ENCODE peak calls at places on chromosomes 4 and X, in eight cellular contexts. J is psoas muscle; Q is nephron progenitor cell; L is fibroblast of lung; I is endodermal cell; C is stomach; S is CD4-positive, alpha-beta T cell; B is GM10248. Z is an unnamed sample.

GRCh38 chr4:98260047-98260578 is 1.1 kb upstream of the RAP1GDS1 start:
- DNase-seq in J (peak), Q (peak), L (no peak), I (peak), C (peak), S (peak), B (no peak), Z (no peak)

GRCh38 chr4:95614684-95615205 is 66.0 kb upstream of the UNC5C start:
- DNase-seq in J (no peak), Q (no peak), L (no peak), I (no peak), C (no peak), S (no peak), B (no peak), Z (no peak)

GRCh38 chr4:119211856-119212250 is 660 bp upstream of the USP53 start:
- DNase-seq in J (no peak), Q (no peak), L (no peak), I (no peak), C (no peak), S (no peak), B (no peak), Z (no peak)

GRCh38 chrX:12984629-12985303 is 9.9 kb downstream of the TMSB4X start:
- DNase-seq in J (no peak), Q (no peak), L (peak), I (no peak), C (peak), S (peak), B (no peak), Z (peak)

GRCh38 chr4:123200417-123200945 is 196.1 kb upstream of the SPRY1 start:
- DNase-seq in J (no peak), Q (no peak), L (no peak), I (no peak), C (no peak), S (no peak), B (no peak), Z (no peak)

GRCh38 chr4:81566076-81566663 is 94.5 kb upstream of the RASGEF1B start:
- DNase-seq in J (no peak), Q (no peak), L (peak), I (no peak), C (no peak), S (no peak), B (no peak), Z (no peak)

GRCh38 chr4:30600246-30600645 is 119.9 kb upstream of the PCDH7 start:
- DNase-seq in J (no peak), Q (no peak), L (peak), I (no peak), C (no peak), S (no peak), B (no peak), Z (no peak)

GRCh38 chr4:4585012-4585670 is 43.3 kb upstream of the STX18 start:
- DNase-seq in J (no peak), Q (no peak), L (peak), I (no peak), C (no peak), S (no peak), B (no peak), Z (no peak)

GRCh38 chr4:85829276-85830051 is 354.5 kb downstream of the ARHGAP24 start:
- DNase-seq in J (no peak), Q (no peak), L (peak), I (no peak), C (no peak), S (no peak), B (no peak), Z (no peak)

GRCh38 chrX:12894074-12894691 is 12.2 kb upstream of the TLR8 start:
- DNase-seq in J (peak), Q (peak), L (peak), I (no peak), C (peak), S (peak), B (peak), Z (peak)

GRCh38 chrX:149937881-149938426 is 337 bp downstream of the EOLA2 start:
- DNase-seq in J (peak), Q (peak), L (peak), I (peak), C (no peak), S (no peak), B (no peak), Z (peak)

GRCh38 chr4:74328501-74328900 is 20.2 kb downstream of the EPGN start:
- DNase-seq in J (no peak), Q (no peak), L (no peak), I (no peak), C (no peak), S (no peak), B (no peak), Z (no peak)

GRCh38 chr4:6538586-6538985 is 36.4 kb upstream of the MAN2B2 start:
- DNase-seq in J (no peak), Q (no peak), L (no peak), I (no peak), C (no peak), S (no peak), B (no peak), Z (no peak)

GRCh38 chrX:7202206-7202605 is 54.3 kb upstream of the PUDP start:
- DNase-seq in J (no peak), Q (no peak), L (no peak), I (no peak), C (no peak), S (no peak), B (no peak), Z (no peak)

GRCh38 chr4:37666625-37667071 is 19.5 kb downstream of the RELL1 start:
- DNase-seq in J (peak), Q (no peak), L (peak), I (no peak), C (peak), S (no peak), B (no peak), Z (no peak)

GRCh38 chrX:124440674-124441073 is 94.3 kb downstream of the SH2D1A start:
- DNase-seq in J (no peak), Q (no peak), L (no peak), I (no peak), C (no peak), S (no peak), B (no peak), Z (no peak)

GRCh38 chr4:102037566-102037965 is 247.0 kb downstream of the BANK1 start:
- DNase-seq in J (no peak), Q (no peak), L (no peak), I (no peak), C (no peak), S (no peak), B (no peak), Z (no peak)

GRCh38 chr4:94207469-94208224 is at the start of gene SMARCAD1:
- DNase-seq in J (peak), Q (peak), L (peak), I (peak), C (peak), S (peak), B (peak), Z (peak)

GRCh38 chr4:141851246-141851891 is 215.0 kb downstream of the IL15 start:
- DNase-seq in J (no peak), Q (no peak), L (peak), I (no peak), C (no peak), S (no peak), B (no peak), Z (no peak)

GRCh38 chr4:88457307-88458090 is 580 bp downstream of the HERC5 start:
- DNase-seq in J (peak), Q (peak), L (no peak), I (peak), C (peak), S (peak), B (peak), Z (no peak)

GRCh38 chrX:121008920-121009319 is 23.4 kb upstream of the CT47A1 start:
- DNase-seq in J (no peak), Q (no peak), L (no peak), I (no peak), C (no peak), S (no peak), B (no peak), Z (no peak)

GRCh38 chrX:126170715-126171114 is 4.6 kb upstream of the DCAF12L2 start:
- DNase-seq in J (no peak), Q (no peak), L (no peak), I (no peak), C (no peak), S (no peak), B (no peak), Z (no peak)

GRCh38 chrX:10190367-10190766 is 33.6 kb downstream of the CLCN4 start:
- DNase-seq in J (no peak), Q (peak), L (peak), I (no peak), C (no peak), S (no peak), B (peak), Z (no peak)

GRCh38 chr4:183430317-183430986 is 14.0 kb upstream of the CDKN2AIP start:
- DNase-seq in J (no peak), Q (no peak), L (no peak), I (peak), C (no peak), S (peak), B (no peak), Z (no peak)

GRCh38 chr4:125726121-125726520 is 411.4 kb downstream of the FAT4 start:
- DNase-seq in J (no peak), Q (no peak), L (no peak), I (no peak), C (no peak), S (no peak), B (no peak), Z (no peak)

GRCh38 chr4:90419124-90419711 is 292.0 kb downstream of the CCSER1 start:
- DNase-seq in J (no peak), Q (no peak), L (peak), I (no peak), C (no peak), S (no peak), B (peak), Z (no peak)

GRCh38 chr4:145299380-145300076 is 119.1 kb upstream of the OTUD4 start:
- DNase-seq in J (no peak), Q (no peak), L (peak), I (no peak), C (no peak), S (no peak), B (peak), Z (no peak)

GRCh38 chr4:4225915-4226605 is 669 bp downstream of the OTOP1 start:
- DNase-seq in J (no peak), Q (peak), L (no peak), I (peak), C (no peak), S (no peak), B (no peak), Z (no peak)

GRCh38 chr4:147096667-147097604 is 151.3 kb upstream of the TTC29 start:
- DNase-seq in J (no peak), Q (no peak), L (peak), I (no peak), C (no peak), S (no peak), B (peak), Z (no peak)

GRCh38 chrX:1031521-1032430 is 180.7 kb downstream of the CRLF2 start:
- DNase-seq in J (no peak), Q (peak), L (no peak), I (no peak), C (peak), S (no peak), B (no peak), Z (no peak)

GRCh38 chr4:107711831-107712230 is 8.2 kb downstream of the PAPSS1 start:
- DNase-seq in J (no peak), Q (no peak), L (no peak), I (no peak), C (no peak), S (no peak), B (no peak), Z (no peak)

GRCh38 chr4:15164571-15164970 is 162.3 kb downstream of the CPEB2 start:
- DNase-seq in J (no peak), Q (no peak), L (no peak), I (no peak), C (no peak), S (no peak), B (no peak), Z (no peak)

GRCh38 chrX:110985470-110985869 is 110.5 kb upstream of the PAK3 start:
- DNase-seq in J (no peak), Q (no peak), L (no peak), I (no peak), C (no peak), S (no peak), B (no peak), Z (no peak)

GRCh38 chr4:11765849-11766453 is 337.3 kb upstream of the HS3ST1 start:
- DNase-seq in J (no peak), Q (peak), L (peak), I (peak), C (no peak), S (no peak), B (peak), Z (no peak)

DNA sequence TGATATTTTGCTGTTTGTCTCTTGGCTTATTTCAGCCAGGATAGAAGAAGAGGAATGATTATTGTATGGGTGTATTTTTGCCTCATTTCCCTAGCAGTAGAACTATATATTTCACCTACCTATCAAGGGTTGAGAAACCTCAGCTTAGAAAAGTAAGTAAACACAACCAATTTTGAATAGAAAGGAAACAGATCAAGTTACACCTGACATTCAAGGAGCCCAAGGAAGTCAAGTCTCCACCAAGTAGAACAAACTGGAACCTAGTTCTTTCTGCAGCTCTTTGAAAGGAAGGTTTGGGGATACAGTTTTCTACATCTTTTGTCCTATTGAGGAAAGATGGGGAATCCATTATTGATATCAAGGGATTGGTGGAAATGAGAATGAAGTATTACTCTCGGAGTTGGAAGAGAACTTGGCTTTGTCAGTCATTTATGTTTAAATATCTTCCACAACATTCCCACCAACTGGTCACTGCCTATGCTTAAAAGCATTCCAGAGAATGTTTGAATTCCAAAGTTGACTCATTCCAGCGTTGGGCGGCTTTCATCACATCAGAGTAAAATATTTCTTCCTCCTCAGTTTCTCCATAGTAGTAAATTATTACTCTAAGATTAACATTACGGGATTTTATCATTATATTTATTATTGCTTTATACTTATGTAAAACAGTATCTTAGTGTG is 207.8 kb upstream of the CNKSR2 start:
- DNase-seq in J (no peak), Q (no peak), L (peak), I (no peak), C (no peak), S (no peak), B (no peak), Z (no peak)
- TF ChIP-seq CTCF in J (no peak), Q (no peak), L (no peak), I (no peak), C (no peak), S (no peak), B (no peak), Z (no peak)

DNA sequence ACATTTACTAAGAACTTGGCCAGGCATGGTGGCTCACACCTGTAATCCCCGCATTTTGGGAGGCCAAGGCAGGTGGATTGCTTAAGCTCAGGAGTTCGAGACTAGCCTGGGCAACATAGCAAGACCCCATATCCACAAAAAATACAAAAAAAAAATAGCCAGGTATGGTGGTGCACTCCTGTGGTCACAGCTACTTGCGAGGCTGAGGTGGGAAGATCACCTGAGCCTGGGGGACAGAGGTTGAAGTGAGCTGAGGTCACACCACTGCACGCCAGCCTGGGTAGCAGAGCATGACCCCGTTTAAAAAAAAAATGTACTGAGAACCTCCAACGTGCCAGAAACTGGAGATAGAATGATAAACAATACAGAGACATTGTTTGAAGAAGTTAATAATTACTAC is 8.0 kb downstream of the OPRPN start:
- DNase-seq in J (no peak), Q (no peak), L (no peak), I (no peak), C (no peak), S (no peak), B (no peak), Z (no peak)
- TF ChIP-seq CTCF in J (no peak), Q (no peak), L (no peak), I (no peak), C (no peak), S (no peak), B (no peak), Z (no peak)

GRCh38 chrX:19514791-19515614 is at the start of gene MAP3K15:
- DNase-seq in J (peak), Q (peak), L (no peak), I (peak), C (peak), S (no peak), B (peak), Z (no peak)

GRCh38 chrX:19513383-19513782 is 1.9 kb downstream of the MAP3K15 start:
- DNase-seq in J (no peak), Q (peak), L (peak), I (peak), C (no peak), S (no peak), B (no peak), Z (no peak)

GRCh38 chrX:19517965-19518364 is 2.7 kb upstream of the MAP3K15 start:
- DNase-seq in J (no peak), Q (no peak), L (no peak), I (no peak), C (no peak), S (no peak), B (no peak), Z (no peak)

GRCh38 chrX:19512961-19513360 is 2.3 kb downstream of the MAP3K15 start:
- DNase-seq in J (no peak), Q (no peak), L (no peak), I (no peak), C (no peak), S (no peak), B (no peak), Z (no peak)

GRCh38 chrX:19515615-19516105 is 352 bp upstream of the MAP3K15 start:
- DNase-seq in J (no peak), Q (no peak), L (no peak), I (no peak), C (no peak), S (no peak), B (no peak), Z (no peak)
- TF ChIP-seq CTCF in J (peak), Q (no peak), L (no peak), I (peak), C (no peak), S (peak), B (peak), Z (no peak)

GRCh38 chr4:67288964-67289363 is 256.3 kb downstream of the CENPC start:
- DNase-seq in J (no peak), Q (peak), L (no peak), I (peak), C (no peak), S (no peak), B (peak), Z (no peak)
- TF ChIP-seq CTCF in J (no peak), Q (peak), L (no peak), I (peak), C (no peak), S (no peak), B (peak), Z (no peak)

DNA sequence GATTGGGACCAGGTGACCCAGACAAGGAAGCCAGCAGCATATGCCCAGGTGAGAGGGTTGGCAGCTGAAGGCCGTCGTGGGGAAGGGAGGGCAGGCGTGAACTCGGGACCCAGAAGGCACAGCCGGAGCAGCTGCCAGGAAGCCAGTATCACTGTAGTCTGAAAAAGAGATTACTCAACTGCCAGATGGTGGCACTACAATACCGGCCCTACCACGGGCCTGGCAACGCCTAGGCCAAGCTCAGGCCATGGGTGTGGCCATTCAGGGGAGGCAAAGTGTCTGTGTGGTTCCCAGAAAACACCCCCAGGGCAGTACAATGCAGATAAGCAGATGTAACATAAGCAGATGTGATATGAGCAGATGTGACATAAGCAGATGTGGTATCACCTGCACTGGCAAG is 236.0 kb downstream of the AFAP1 start:
- DNase-seq in J (no peak), Q (no peak), L (no peak), I (no peak), C (no peak), S (no peak), B (no peak), Z (no peak)
- TF ChIP-seq CTCF in J (no peak), Q (no peak), L (no peak), I (no peak), C (no peak), S (no peak), B (no peak), Z (no peak)

DNA sequence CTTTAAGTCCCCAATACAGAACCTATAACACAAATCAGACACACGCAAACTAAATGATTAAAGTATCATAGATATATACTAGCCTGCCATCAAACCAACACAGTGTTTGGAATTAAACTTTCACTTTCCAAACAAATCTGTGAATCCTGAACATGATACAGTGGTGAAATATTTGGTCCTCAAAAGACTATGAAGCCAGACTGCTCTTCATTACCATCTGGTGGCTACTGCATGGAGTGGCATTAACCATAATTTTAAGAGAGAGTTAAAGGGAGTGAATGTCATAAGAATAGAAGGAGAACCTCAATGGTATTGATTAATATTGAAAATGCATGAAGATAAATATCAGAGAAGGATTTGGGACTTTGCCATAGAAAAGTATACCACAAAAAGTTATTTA is 9.2 kb upstream of the GABRA4 start:
- DNase-seq in J (no peak), Q (no peak), L (peak), I (no peak), C (no peak), S (no peak), B (no peak), Z (no peak)
- TF ChIP-seq CTCF in J (no peak), Q (no peak), L (peak), I (peak), C (no peak), S (no peak), B (peak), Z (no peak)

DNA sequence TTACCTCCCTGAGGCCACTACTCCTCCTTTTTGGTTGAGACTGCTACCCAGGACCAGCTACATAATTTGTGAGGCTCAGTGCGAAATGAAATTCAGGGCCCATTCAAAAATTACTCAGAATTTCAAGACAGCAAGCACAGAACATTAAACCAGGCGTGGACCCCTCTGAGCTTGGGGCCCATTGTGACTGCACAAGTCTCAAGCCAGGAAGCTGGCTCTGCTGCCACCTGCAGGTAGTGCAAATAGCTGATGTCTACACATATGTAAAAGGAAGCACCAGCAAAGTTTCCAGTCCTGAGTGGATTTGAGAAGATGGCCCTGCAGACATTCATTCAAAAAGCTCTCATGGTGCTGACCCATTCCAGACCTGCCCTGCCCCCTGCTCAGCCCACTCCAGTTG is 213.4 kb upstream of the LNX1 start:
- DNase-seq in J (peak), Q (no peak), L (no peak), I (peak), C (peak), S (no peak), B (peak), Z (no peak)
- TF ChIP-seq CTCF in J (peak), Q (no peak), L (peak), I (peak), C (no peak), S (no peak), B (peak), Z (no peak)

Z was measured in natural killer cell.